ENCODE peak calls at places on chromosomes 2 and 18, in eight cellular contexts. K is hepatocyte, E is cardiac muscle cell, D is neural progenitor cell, R is left lung, L is stomach, B is ovary, N is osteoblast. C is an unnamed sample.

GRCh38 chr2:202178342-202178958 is 59.9 kb downstream of the SUMO1 start:
- DNase-seq in K (peak; percentile 80), D (peak; percentile 84), L (peak; percentile 55), R (no peak), B (peak; percentile 45), E (peak; percentile 77), N (no peak), C (peak; percentile 19)

GRCh38 chr2:12987246-12987645 is 270.5 kb downstream of the TRIB2 start:
- DNase-seq in K (no peak), R (no peak), D (no peak), B (no peak), N (no peak), L (no peak), E (no peak), C (no peak)

GRCh38 chr2:158688722-158689121 is 106.4 kb upstream of the DAPL1 start:
- DNase-seq in L (no peak), D (no peak), E (peak; percentile 46), B (no peak), N (peak; percentile 56), R (no peak), K (no peak), C (no peak)

GRCh38 chr2:85549826-85550225 is 10.9 kb downstream of the MAT2A start:
- DNase-seq in K (no peak), D (no peak), L (no peak), N (peak; percentile 87), E (peak; percentile 95), B (no peak), R (no peak), C (no peak)

GRCh38 chr2:190791347-190791982 is 89.2 kb upstream of the GLS start:
- DNase-seq in N (peak; percentile 81), K (peak; percentile 39), L (no peak), E (peak; percentile 86), R (no peak), B (peak; percentile 33), D (no peak), C (no peak)

GRCh38 chr2:206353685-206354084 is 79.2 kb downstream of the ZDBF2 start:
- DNase-seq in K (no peak), B (no peak), R (no peak), L (no peak), N (no peak), E (no peak), D (no peak), C (no peak)

GRCh38 chr2:12014088-12014960 is 267.9 kb downstream of the LPIN1 start:
- DNase-seq in E (peak; percentile 2), L (no peak), B (no peak), R (no peak), N (peak; percentile 83), K (no peak), D (no peak), C (no peak)

GRCh38 chr2:120358734-120359465 is 13.0 kb downstream of the INHBB start:
- DNase-seq in D (no peak), K (no peak), E (no peak), B (no peak), N (no peak), L (no peak), R (peak; percentile 67), C (no peak)

GRCh38 chr2:99278793-99279291 is 22.2 kb downstream of the LYG1 start:
- DNase-seq in E (peak; percentile 80), L (no peak), N (peak; percentile 88), R (no peak), D (no peak), K (peak; percentile 49), B (peak; percentile 25), C (no peak)

GRCh38 chr2:98460573-98461560 is 16.2 kb downstream of the INPP4A start:
- DNase-seq in R (no peak), K (no peak), E (no peak), B (no peak), L (peak; percentile 32), D (no peak), N (no peak), C (peak; percentile 38)

GRCh38 chr2:96602330-96602823 is 35.7 kb downstream of the KANSL3 start:
- DNase-seq in D (no peak), R (no peak), B (no peak), E (no peak), K (peak; percentile 19), L (peak; percentile 67), N (no peak), C (no peak)

GRCh38 chr18:46338761-46339160 is 234.6 kb downstream of the HAUS1 start:
- DNase-seq in B (no peak), R (peak; percentile 59), N (no peak), L (no peak), E (no peak), D (peak; percentile 65), K (no peak), C (no peak)

GRCh38 chr2:134446431-134447091 is 192.7 kb downstream of the MGAT5 start:
- DNase-seq in R (no peak), N (peak; percentile 90), K (no peak), L (no peak), B (no peak), E (peak; percentile 21), D (no peak), C (no peak)

GRCh38 chr2:42979416-42979869 is 187.1 kb upstream of the HAAO start:
- DNase-seq in E (no peak), N (no peak), B (no peak), K (peak; percentile 86), D (no peak), R (no peak), L (peak; percentile 72), C (no peak)

GRCh38 chr2:231640646-231641111 is 48.0 kb downstream of the TEX44 start:
- DNase-seq in N (peak; percentile 74), E (no peak), R (no peak), K (no peak), D (peak; percentile 45), B (no peak), L (peak; percentile 57), C (no peak)

GRCh38 chr2:50783116-50783515 is 248.8 kb downstream of the NRXN1 start:
- DNase-seq in R (no peak), L (no peak), B (no peak), D (no peak), K (no peak), E (no peak), N (no peak), C (no peak)

GRCh38 chr2:239216251-239216613 is 184.6 kb downstream of the HDAC4 start:
- DNase-seq in E (no peak), L (no peak), D (no peak), K (no peak), R (no peak), N (no peak), B (no peak), C (no peak)

GRCh38 chr2:54673501-54673998 is 49.9 kb upstream of the EML6 start:
- DNase-seq in N (peak; percentile 88), K (no peak), E (peak; percentile 88), R (peak; percentile 87), B (peak; percentile 82), L (peak; percentile 84), D (no peak), C (no peak)

GRCh38 chr2:76984359-76984758 is 537.8 kb downstream of the LRRTM4 start:
- DNase-seq in D (no peak), N (no peak), E (peak; percentile 2), B (no peak), R (no peak), L (no peak), K (no peak), C (no peak)

GRCh38 chr18:79531926-79532689 is 136.4 kb downstream of the NFATC1 start:
- DNase-seq in R (no peak), D (no peak), K (no peak), L (no peak), N (no peak), B (peak; percentile 35), E (peak; percentile 29), C (no peak)

DNA sequence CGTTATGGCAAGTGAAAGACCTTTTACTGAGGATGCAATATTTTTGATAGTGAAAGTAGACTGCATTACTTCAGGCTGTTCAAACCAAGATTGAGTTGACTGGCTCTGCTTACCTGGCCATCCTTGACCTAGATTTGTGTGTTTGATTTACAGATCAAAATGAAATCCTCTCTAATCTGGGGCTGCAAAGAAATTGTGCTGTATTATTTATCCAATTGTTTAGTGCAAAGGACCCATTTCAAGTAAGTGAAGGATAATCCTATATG is 33.4 kb upstream of the WDR75 start:
- DNase-seq in E (peak; percentile 21), B (no peak), L (no peak), R (no peak), K (no peak), N (no peak), D (no peak), C (no peak)
- H3K27ac ChIP-seq in E (no peak overlapping the region), B (no peak overlapping the region), L (peak overlapping the region; percentile 63), R (peak overlapping the region; percentile 34), K (peak overlapping the region; percentile 87), N (peak overlapping the region; percentile 87), D (no peak overlapping the region), C (no peak overlapping the region)

GRCh38 chr18:40841063-40841462 is 1114.0 kb upstream of the PIK3C3 start:
- DNase-seq in R (no peak), K (no peak), B (no peak), D (no peak), E (no peak), N (no peak), L (no peak), C (no peak)

GRCh38 chr18:40841473-40841872 is 1113.6 kb upstream of the PIK3C3 start:
- DNase-seq in B (no peak), D (no peak), K (no peak), E (peak; percentile 68), L (no peak), R (no peak), N (no peak), C (no peak)
- TF ChIP-seq CTCF in B (no peak), D (no peak), K (no peak), E (no peak), L (no peak), R (no peak), N (no peak), C (no peak)

DNA sequence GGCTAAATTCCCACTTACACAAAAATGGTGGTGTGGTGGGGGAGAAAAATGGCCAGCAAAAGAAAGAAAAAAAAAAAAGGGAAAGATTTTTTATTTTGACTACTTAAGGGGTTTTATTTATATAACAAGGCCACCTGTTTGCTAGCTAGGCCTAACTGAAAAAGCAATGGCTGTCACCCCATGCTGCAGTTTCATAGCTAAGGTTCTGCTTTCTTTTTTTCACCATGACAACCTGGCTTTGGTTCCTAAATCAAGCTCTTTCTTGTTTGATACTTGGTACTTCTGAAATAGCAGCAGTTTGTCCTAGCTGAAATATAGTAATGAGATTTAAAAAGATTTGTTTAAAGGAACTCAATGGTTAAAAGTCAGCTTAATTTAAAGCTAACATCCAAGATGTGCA is 433.2 kb upstream of the MEX3C start:
- DNase-seq in R (no peak), N (no peak), K (no peak), E (no peak), L (no peak), D (no peak), B (no peak), C (no peak)
- H3K9me3 ChIP-seq in R (no peaks in the 10 kb centered on the region), N (no peaks in the 10 kb centered on the region), K (no peaks in the 10 kb centered on the region), E (peaks cover 3% of the 10 kb centered on the region), L (no peaks in the 10 kb centered on the region), D (peaks cover 34% of the 10 kb centered on the region), B (no peaks in the 10 kb centered on the region), C (no peaks in the 10 kb centered on the region)

DNA sequence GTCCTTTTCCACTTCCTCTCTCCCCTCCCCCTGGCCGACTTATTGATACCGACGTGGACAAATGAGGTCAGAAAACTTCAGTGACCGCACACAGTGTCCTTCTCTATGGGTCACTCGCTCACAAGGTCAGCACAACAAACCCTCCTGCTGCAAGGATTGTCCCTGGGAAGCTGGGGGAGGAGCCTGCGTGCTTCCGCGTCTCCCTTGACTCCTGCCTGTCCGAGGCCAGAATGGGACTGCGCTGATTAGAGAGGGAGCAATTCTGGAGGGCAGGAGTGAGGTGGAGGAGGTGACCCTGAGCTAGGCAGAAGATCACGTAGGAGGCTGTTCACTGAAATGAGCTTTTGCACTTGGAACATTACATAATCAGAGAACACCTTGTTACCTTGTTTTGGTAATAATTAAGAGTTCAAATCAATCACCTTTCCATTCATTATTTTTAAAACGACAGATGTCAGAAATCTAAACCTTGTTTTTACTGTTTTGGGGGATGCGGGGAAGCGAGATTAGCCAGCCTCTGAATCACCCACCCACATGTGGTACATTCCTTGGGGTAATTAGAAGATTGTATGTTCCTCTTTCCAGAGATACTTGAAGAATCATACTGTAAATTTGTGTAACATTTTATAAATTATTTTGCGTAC is 70.6 kb downstream of the CTAGE1 start:
- DNase-seq in R (peak; percentile 79), K (peak; percentile 84), N (peak; percentile 89), E (peak; percentile 79), L (peak; percentile 79), B (peak; percentile 77), D (peak; percentile 77), C (no peak)
- H3K27ac ChIP-seq in R (peak overlapping the region; percentile 75), K (peak overlapping the region; percentile 93), N (peak overlapping the region; percentile 81), E (peak overlapping the region; percentile 27), L (peak overlapping the region; percentile 79), B (no peak overlapping the region), D (no peak overlapping the region), C (no peak overlapping the region)

C was measured in CD4-positive, alpha-beta T cell.